ENCODE peak calls at places on chromosome 17, in six cellular contexts. Q, K, W, P, G and N are unnamed samples. For H3K27me3, the result is how much of the 10 kb centered on the place peaks cover.

GRCh38 chr17:10063730-10064221 is 134.6 kb downstream of the GAS7 start:
- DNase-seq in Q (no peak), K (no peak), W (no peak), P (no peak), G (peak), N (no peak)

GRCh38 chr17:11644265-11645212 is 46.3 kb downstream of the DNAH9 start:
- DNase-seq in Q (peak), K (no peak), W (peak), P (peak), G (peak), N (peak)

GRCh38 chr17:39618252-39618913 is 8.4 kb upstream of the PPP1R1B start:
- DNase-seq in Q (peak), K (no peak), W (no peak), P (no peak), G (no peak), N (no peak)

GRCh38 chr17:6548578-6549330 is 7.6 kb downstream of the PITPNM3 start:
- DNase-seq in Q (peak), K (no peak), W (no peak), P (no peak), G (no peak), N (peak)

GRCh38 chr17:17018612-17019429 is 23.4 kb upstream of the MPRIP start:
- DNase-seq in Q (peak), K (no peak), W (no peak), P (no peak), G (peak), N (peak)

GRCh38 chr17:28759296-28759865 is 15.6 kb downstream of the TRAF4 start:
- DNase-seq in Q (no peak), K (no peak), W (no peak), P (no peak), G (no peak), N (no peak)

GRCh38 chr17:16477255-16477654 is 14.7 kb downstream of the LRRC75A start:
- DNase-seq in Q (peak), K (no peak), W (peak), P (no peak), G (no peak), N (peak)

GRCh38 chr17:43449470-43450202 is 34.1 kb upstream of the DHX8 start:
- DNase-seq in Q (no peak), K (no peak), W (no peak), P (no peak), G (peak), N (peak)

GRCh38 chr17:50517504-50518264 is 9.4 kb downstream of the MYCBPAP start:
- DNase-seq in Q (no peak), K (no peak), W (no peak), P (no peak), G (no peak), N (no peak)

GRCh38 chr17:77110006-77110374 is 30.8 kb upstream of the SEC14L1 start:
- DNase-seq in Q (peak), K (no peak), W (peak), P (peak), G (no peak), N (no peak)

GRCh38 chr17:75135946-75136345 is 4.4 kb upstream of the NT5C start:
- DNase-seq in Q (no peak), K (no peak), W (no peak), P (no peak), G (no peak), N (peak)

GRCh38 chr17:49738456-49739163 is 25.3 kb downstream of the FAM117A start:
- DNase-seq in Q (no peak), K (no peak), W (no peak), P (no peak), G (no peak), N (no peak)

GRCh38 chr17:55285340-55286301 is 20.9 kb downstream of the HLF start:
- DNase-seq in Q (no peak), K (no peak), W (peak), P (no peak), G (peak), N (peak)

GRCh38 chr17:42340691-42341127 is 47.5 kb downstream of the STAT3 start:
- DNase-seq in Q (no peak), K (no peak), W (no peak), P (no peak), G (no peak), N (no peak)

GRCh38 chr17:79874329-79874981 is 35.2 kb upstream of the CBX4 start:
- DNase-seq in Q (peak), K (no peak), W (no peak), P (peak), G (no peak), N (peak)

GRCh38 chr17:59069856-59070255 is 36.8 kb downstream of the TRIM37 start:
- DNase-seq in Q (no peak), K (no peak), W (no peak), P (no peak), G (no peak), N (no peak)

GRCh38 chr17:36730095-36730808 is 128.9 kb downstream of the MRM1 start:
- DNase-seq in Q (no peak), K (no peak), W (no peak), P (no peak), G (no peak), N (no peak)
- H3K27me3 ChIP-seq in Q (under half), K (under half), W (under half), P (under half), G (under half), N (under half)

DNA sequence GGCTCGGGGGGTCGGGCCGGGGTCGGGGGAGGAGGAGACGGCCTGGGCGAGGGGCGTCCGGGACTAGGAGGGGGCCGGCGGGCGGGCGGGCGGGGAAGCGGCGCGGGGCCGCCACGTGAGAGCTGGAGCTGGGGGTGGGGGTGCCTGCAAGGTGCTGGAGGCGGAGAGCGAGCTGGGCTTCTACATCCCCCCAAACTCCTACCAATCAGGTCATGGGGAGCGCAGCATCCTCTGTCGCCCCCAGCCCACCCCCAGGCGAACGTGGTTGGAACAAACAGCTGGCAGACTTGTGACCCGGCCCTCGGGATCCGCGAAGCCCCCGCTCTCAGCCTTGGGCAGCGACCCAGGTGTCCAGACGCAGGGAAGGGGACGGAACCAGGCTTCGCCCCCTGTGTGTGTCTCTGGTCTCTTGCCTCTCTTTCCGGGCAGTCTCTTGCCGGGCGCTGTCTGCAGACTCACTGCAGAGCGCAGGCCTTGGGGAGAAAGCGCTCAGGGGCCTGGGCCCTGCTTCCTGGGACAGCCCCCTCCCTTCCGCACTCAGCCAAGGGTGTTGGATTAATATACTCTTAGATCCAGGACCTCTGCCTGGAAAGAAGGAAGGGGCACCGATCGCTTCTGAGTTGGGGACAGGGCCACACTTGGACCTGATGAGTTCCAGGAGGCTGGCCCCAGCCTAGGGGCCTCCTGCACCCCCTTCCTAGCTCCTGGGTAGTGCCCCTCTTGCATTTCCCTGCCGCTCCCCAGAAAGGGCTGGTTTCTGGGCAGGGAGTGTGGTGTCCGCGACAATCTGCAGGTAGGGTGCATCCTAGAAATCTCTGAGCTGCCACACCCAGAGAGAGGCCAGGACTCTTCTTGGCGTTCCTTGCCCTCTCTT is 730 bp downstream of the RASL10B start:
- DNase-seq in Q (no peak), K (no peak), W (no peak), P (no peak), G (no peak), N (no peak)
- H3K4me3 ChIP-seq in Q (no peak), K (no peak), W (peak), P (peak), G (peak), N (peak)

DNA sequence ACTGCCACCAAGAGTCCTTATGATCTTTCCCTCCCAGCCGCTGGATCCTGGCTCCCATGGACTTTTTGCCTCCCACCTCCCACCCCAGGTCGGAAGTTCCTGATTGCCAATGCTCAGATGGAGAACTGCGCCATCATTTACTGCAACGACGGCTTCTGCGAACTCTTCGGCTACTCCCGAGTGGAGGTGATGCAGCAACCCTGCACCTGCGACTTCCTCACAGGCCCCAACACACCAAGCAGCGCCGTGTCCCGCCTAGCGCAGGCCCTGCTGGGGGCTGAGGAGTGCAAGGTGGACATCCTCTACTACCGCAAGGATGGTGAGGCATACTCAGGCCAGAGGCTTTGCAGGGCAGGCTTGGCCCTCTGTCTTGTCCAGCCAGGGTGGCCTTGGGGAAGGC is 893 bp downstream of the KCNH6 start:
- DNase-seq in Q (no peak), K (no peak), W (no peak), P (no peak), G (no peak), N (no peak)
- H3K27me3 ChIP-seq in Q (under half), K (under half), W (under half), P (under half), G (under half), N (under half)

DNA sequence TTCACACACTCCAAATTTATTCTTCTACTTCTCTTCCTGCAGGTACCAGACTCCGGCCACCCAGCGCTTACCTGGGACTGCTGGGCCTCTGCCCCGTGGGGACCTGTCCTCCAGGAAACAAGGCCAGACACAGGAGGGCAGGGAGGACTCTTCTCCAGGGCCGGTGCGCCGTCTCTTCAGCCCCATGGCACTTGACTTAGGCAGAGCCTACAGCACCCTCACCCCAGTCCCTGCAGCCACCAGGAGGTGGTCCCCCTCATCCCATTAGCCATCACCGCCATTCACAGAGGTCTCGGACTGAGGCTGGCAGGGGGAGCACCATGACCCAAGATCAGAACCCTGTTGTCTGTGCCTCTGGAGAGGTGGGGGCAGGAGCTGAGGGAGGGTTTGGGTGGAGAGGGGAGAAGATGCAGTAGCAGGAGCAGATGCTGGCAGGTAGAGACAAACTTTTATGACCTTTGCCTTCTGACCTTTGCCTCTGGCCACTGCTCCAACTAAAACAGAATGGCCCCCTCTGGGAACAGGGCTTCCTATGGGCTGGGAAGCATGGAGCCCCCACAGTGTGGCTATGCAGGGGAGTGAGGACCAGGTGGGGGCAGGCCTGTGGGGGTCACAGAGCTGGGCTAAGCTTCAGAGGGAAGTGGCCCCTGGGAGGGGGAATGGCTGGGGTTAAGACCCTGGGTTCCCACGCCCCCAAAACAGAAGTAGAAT is 1.7 kb upstream of the GCGR start:
- DNase-seq in Q (no peak), K (no peak), W (no peak), P (no peak), G (no peak), N (no peak)
- H3K4me3 ChIP-seq in Q (no peak), K (no peak), W (no peak), P (no peak), G (no peak), N (no peak)

GRCh38 chr17:73641779-73642580 is 2.3 kb downstream of the SDK2 start:
- DNase-seq in Q (no peak), K (no peak), W (no peak), P (no peak), G (no peak), N (no peak)
- H3K27me3 ChIP-seq in Q (half or more), K (under half), W (under half), P (under half), G (under half), N (under half)

DNA sequence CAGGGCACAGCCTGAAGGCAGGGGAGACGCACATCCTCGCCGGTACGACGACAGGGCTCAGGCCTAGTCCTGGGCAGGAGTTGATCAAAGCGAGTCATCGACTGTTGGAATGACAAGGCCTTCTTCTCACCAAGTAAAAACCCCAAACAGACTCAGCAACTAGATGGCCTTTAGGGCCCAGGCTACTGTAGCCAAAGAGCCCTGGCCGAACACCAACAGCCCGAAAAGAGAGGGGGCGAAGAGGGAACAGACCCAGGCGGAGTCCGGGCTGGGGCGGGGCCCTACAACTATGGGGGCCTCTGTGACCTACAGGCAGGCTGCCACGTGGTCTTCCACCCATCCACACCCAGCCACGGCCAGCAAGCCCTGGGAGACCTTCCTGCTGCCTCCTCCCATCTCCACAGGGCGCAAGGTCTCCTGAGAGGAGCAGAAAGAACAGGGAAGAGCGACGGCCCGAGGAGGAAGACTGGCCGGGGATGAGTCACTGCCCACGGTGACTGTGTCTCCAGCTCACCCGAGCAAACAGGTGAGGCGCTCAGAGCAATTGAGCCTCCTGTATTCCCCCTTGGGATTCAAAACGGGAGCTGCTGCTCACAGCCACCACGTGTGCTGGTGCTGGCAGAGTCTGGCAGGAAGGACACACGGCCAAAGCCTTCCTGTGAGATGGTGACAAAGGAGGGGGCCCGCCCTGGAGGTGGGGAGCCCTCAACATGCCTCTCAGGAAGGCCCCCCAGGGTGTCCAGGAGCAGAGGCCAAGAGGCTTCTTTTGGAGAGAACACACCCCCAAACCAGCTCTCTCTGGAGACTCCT is 17.7 kb downstream of the SLC16A3 start:
- DNase-seq in Q (peak), K (no peak), W (peak), P (no peak), G (no peak), N (peak)
- H3K4me3 ChIP-seq in Q (no peak), K (no peak), W (no peak), P (no peak), G (no peak), N (no peak)

DNA sequence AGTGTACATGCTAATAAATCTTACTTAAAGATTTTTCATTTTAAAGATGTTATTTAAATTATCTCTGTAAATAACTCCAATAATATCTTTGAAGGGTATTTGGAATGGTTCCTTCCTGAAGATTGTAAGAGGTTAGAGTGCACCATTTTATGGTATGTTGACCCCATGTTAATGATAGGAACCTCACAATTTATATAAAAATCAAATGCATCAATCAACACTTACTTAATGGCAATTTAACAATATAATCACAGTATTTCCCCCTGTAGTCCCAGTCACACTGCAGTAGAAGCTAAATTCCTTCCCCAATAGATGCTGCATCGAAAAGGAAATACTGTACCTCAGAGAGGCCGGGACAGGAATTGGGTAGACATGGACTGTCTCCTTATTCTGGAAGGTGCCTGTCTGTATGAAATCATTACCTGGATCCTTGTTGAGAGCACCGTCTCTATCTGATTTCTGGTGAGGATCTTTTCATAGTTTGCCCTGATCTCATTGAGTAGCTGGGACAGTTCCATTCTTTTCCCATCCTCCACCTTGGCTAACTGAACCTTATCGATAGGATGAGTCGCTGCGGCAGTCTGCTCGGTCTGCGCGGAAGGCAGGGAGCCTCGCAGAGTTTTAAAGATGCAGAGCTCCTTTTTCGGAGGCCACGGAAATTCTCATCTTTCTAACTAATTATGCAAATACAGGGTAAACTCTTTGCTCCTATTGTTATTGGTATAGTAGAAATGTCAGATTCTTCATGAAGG is at the start of gene KRT222:
- DNase-seq in Q (no peak), K (no peak), W (no peak), P (no peak), G (no peak), N (no peak)
- H3K27me3 ChIP-seq in Q (under half), K (under half), W (under half), P (under half), G (under half), N (under half)

GRCh38 chr17:68204736-68205135 is 43.1 kb upstream of the AMZ2 start:
- DNase-seq in Q (peak), K (no peak), W (no peak), P (no peak), G (peak), N (no peak)
- H3K4me3 ChIP-seq in Q (peak), K (peak), W (peak), P (peak), G (peak), N (peak)